ENCODE peak calls at places on chromosomes 3 and 15, in seven cellular contexts. W, U, C, E, N, T and B are unnamed samples.

GRCh38 chr3:114929971-114930732 is 216.9 kb downstream of the ZBTB20 start:
- DNase-seq in W (no peak), U (no peak), C (no peak), E (no peak), N (no peak), T (no peak), B (no peak)

GRCh38 chr15:98791046-98791701 is 142.8 kb downstream of the IGF1R start:
- DNase-seq in W (no peak), U (no peak), C (no peak), E (no peak), N (no peak), T (no peak), B (no peak)

GRCh38 chr3:119794971-119795612 is 13.2 kb downstream of the NR1I2 start:
- DNase-seq in W (peak), U (no peak), C (peak), E (no peak), N (no peak), T (no peak), B (peak)

GRCh38 chr15:29556385-29556784 is 265.9 kb downstream of the TJP1 start:
- DNase-seq in W (no peak), U (no peak), C (no peak), E (no peak), N (no peak), T (no peak), B (no peak)

GRCh38 chr3:74643636-74644035 is 29.2 kb upstream of the CNTN3 start:
- DNase-seq in W (no peak), U (peak), C (no peak), E (peak), N (no peak), T (no peak), B (peak)

GRCh38 chr3:128484404-128485282 is 8.4 kb downstream of the GATA2 start:
- DNase-seq in W (no peak), U (no peak), C (peak), E (no peak), N (no peak), T (no peak), B (no peak)

GRCh38 chr15:62118446-62118964 is 46.6 kb downstream of the C2CD4B start:
- DNase-seq in W (no peak), U (no peak), C (peak), E (peak), N (no peak), T (no peak), B (no peak)

GRCh38 chr3:109687626-109688025 is 350.3 kb upstream of the DPPA4 start:
- DNase-seq in W (no peak), U (no peak), C (peak), E (no peak), N (no peak), T (no peak), B (no peak)

GRCh38 chr3:28334552-28334951 is 14.0 kb upstream of the ZCWPW2 start:
- DNase-seq in W (no peak), U (no peak), C (no peak), E (peak), N (no peak), T (no peak), B (no peak)

GRCh38 chr3:53749428-53749827 is 96.8 kb downstream of the CHDH start:
- DNase-seq in W (no peak), U (no peak), C (no peak), E (no peak), N (no peak), T (peak), B (no peak)

GRCh38 chr3:172550347-172550943 is 27.2 kb upstream of the TNFSF10 start:
- DNase-seq in W (peak), U (no peak), C (peak), E (peak), N (peak), T (peak), B (peak)

GRCh38 chr3:160400631-160401150 is 1.2 kb downstream of the SMC4 start:
- DNase-seq in W (peak), U (peak), C (no peak), E (no peak), N (no peak), T (peak), B (no peak)

GRCh38 chr15:82917252-82917651 is 35.3 kb downstream of the HOMER2 start:
- DNase-seq in W (no peak), U (no peak), C (no peak), E (no peak), N (no peak), T (no peak), B (no peak)

GRCh38 chr3:36372534-36372935 is 7.8 kb upstream of the STAC start:
- DNase-seq in W (no peak), U (no peak), C (peak), E (no peak), N (no peak), T (no peak), B (peak)

GRCh38 chr15:65532738-65533051 is 2.4 kb downstream of the HACD3 start:
- DNase-seq in W (no peak), U (no peak), C (peak), E (peak), N (peak), T (peak), B (no peak)

GRCh38 chr15:65525622-65526021 is 4.6 kb upstream of the HACD3 start:
- DNase-seq in W (no peak), U (peak), C (peak), E (no peak), N (no peak), T (no peak), B (peak)

GRCh38 chr15:65529754-65530317 is 427 bp upstream of the HACD3 start:
- DNase-seq in W (no peak), U (no peak), C (no peak), E (no peak), N (no peak), T (peak), B (no peak)

GRCh38 chr15:65530318-65531111 is at the start of gene HACD3:
- DNase-seq in W (peak), U (peak), C (peak), E (peak), N (no peak), T (peak), B (peak)

DNA sequence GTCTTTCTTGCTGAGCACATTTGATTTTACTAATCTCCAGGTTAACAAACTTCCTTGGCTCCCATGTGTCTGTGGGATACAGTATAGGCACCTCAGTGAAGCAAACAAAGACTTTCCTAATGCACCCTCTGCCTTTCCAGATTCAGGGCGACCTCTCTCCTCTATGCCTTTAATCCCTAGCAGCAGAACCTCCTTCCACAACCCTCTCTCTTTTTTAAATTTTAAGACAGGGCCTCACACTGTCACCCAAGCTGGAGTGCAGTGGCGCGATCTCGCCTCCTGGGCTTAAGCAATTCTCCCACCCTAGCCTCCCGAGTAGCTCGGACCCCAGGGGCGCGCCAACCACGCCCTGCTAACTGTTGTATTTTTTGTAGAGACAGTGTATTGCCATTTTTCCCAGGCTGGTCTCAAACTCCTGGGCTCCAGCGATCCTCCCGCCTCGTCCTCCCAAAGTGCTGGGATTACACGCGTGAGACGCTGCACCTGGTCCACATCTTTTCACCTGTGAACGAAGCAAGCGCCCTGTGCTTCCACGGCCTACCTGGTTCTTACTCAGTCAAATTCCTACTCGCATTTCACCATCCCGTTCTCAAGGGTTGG is 1.7 kb upstream of the HACD3 start:
- DNase-seq in W (no peak), U (no peak), C (no peak), E (no peak), N (no peak), T (no peak), B (no peak)
- TF ChIP-seq CTCF in W (no peak), U (no peak), C (no peak), E (no peak), N (no peak), T (no peak), B (no peak)

DNA sequence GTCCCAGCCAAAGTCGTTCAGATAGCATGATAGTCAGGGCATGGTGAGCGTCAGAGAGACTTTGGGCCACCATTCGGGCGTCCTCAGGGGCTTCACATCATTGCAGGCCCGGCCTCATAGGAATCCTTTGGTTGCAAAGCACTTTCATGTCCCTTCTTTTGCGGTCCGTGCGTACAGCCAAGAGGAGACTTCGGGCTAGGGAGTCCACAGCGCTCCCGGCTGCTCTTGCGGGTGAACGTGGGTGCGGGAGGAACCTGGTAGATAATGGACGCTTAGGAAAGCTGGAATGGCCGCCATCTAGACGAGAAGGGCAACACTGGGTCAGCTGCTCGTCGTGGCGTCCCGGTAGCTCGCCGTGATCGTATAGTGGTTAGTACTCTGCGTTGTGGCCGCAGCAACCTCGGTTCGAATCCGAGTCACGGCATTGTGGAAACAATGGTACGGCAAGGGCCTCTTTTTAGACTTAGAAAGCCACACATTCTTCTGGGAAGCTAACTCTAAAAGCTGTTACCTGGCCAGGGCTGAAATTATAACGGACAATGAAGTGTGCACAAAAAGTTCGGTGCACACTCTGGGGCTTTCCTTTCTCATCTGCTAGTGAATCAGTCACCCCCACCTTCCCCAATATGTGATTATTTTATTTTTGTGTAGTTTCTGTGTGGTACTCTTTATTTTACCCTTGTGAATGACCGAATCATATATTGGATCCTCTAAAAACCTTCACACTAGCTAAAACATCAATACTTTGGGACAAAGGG is 13.2 kb upstream of the SHF start:
- DNase-seq in W (peak), U (peak), C (peak), E (peak), N (peak), T (peak), B (peak)
- H3K4me3 ChIP-seq in W (peak), U (peak), C (peak), E (peak), N (peak), T (peak), B (peak)

GRCh38 chr3:49930922-49931321 is 1.3 kb upstream of the MON1A start:
- DNase-seq in W (peak), U (peak), C (no peak), E (no peak), N (no peak), T (peak), B (no peak)
- TF ChIP-seq CTCF in W (no peak), U (no peak), C (no peak), E (no peak), N (no peak), T (no peak), B (no peak)

GRCh38 chr3:135865085-135865484 is 100.4 kb upstream of the PPP2R3A start:
- DNase-seq in W (no peak), U (no peak), C (peak), E (peak), N (no peak), T (no peak), B (no peak)
- H3K4me3 ChIP-seq in W (no peak), U (no peak), C (no peak), E (no peak), N (no peak), T (no peak), B (no peak)

GRCh38 chr15:89442671-89443307 is 53.6 kb downstream of the RHCG start:
- DNase-seq in W (peak), U (no peak), C (no peak), E (peak), N (no peak), T (peak), B (peak)
- TF ChIP-seq CTCF in W (peak), U (no peak), C (peak), E (peak), N (peak), T (peak), B (peak)